ENCODE peak calls at places on chromosome 16, in eight cellular contexts. D is M059J, B is left colon, F is HS-5, Z is left kidney, L is astrocyte of the spinal cord, M is neural progenitor cell, E is adrenal gland. Q is an unnamed sample.

GRCh38 chr16:30628628-30629342 is 18.6 kb upstream of the ZNF689 start:
- DNase-seq in E (peak), Z (peak), M (peak), D (peak), F (peak), L (peak), B (peak), Q (peak)

GRCh38 chr16:54921229-54921824 is 9.3 kb upstream of the IRX5 start:
- DNase-seq in F (no peak), B (no peak), D (peak), Z (no peak), L (no peak), E (no peak), M (no peak), Q (no peak)

GRCh38 chr16:19294156-19294649 is 8.7 kb downstream of the CLEC19A start:
- DNase-seq in F (no peak), M (no peak), Z (peak), B (peak), D (no peak), L (no peak), E (peak), Q (peak)

GRCh38 chr16:19410435-19411153 is 7.1 kb upstream of the TMC5 start:
- DNase-seq in B (peak), M (peak), F (no peak), Z (peak), L (no peak), E (peak), D (peak), Q (no peak)

GRCh38 chr16:24273511-24273910 is 17.4 kb downstream of the CACNG3 start:
- DNase-seq in D (peak), F (peak), M (no peak), B (no peak), E (no peak), Z (no peak), L (no peak), Q (no peak)

GRCh38 chr16:27568077-27568476 is 18.1 kb downstream of the KATNIP start:
- DNase-seq in L (no peak), Z (no peak), B (no peak), D (no peak), F (no peak), E (no peak), M (no peak), Q (no peak)

GRCh38 chr16:383326-384020 is 1.7 kb upstream of the PGAP6 start:
- DNase-seq in F (no peak), L (no peak), B (peak), Z (peak), M (peak), E (peak), D (no peak), Q (peak)

GRCh38 chr16:12083625-12084024 is 107.1 kb downstream of the SNX29 start:
- DNase-seq in L (no peak), D (no peak), Z (peak), E (no peak), B (no peak), F (no peak), M (no peak), Q (no peak)

GRCh38 chr16:11484691-11485258 is 101.9 kb downstream of the LITAF start:
- DNase-seq in F (no peak), B (no peak), E (no peak), D (peak), L (peak), M (no peak), Z (no peak), Q (no peak)

GRCh38 chr16:74862743-74863244 is 88.2 kb upstream of the FA2H start:
- DNase-seq in F (peak), M (peak), Z (peak), B (no peak), L (peak), D (peak), E (no peak), Q (no peak)

GRCh38 chr16:56915311-56916105 is 16.4 kb upstream of the HERPUD1 start:
- DNase-seq in L (peak), B (no peak), M (no peak), Z (peak), E (no peak), D (no peak), F (no peak), Q (no peak)

GRCh38 chr16:73002836-73003235 is 45.1 kb downstream of the ZFHX3 start:
- DNase-seq in L (peak), E (no peak), M (no peak), Z (no peak), D (no peak), B (no peak), F (no peak), Q (no peak)

GRCh38 chr16:49116873-49117272 is 164.8 kb downstream of the CBLN1 start:
- DNase-seq in E (no peak), F (no peak), B (no peak), L (no peak), Z (no peak), M (no peak), D (peak), Q (no peak)

GRCh38 chr16:24668481-24669001 is 60.9 kb upstream of the TNRC6A start:
- DNase-seq in Z (no peak), F (no peak), B (no peak), D (peak), L (peak), E (peak), M (no peak), Q (no peak)

GRCh38 chr16:49382916-49383315 is 9.3 kb downstream of the C16orf78 start:
- DNase-seq in L (no peak), D (no peak), Z (peak), F (no peak), M (peak), E (no peak), B (no peak), Q (no peak)

GRCh38 chr16:86714166-86714565 is 135.8 kb downstream of the FOXL1 start:
- DNase-seq in E (no peak), D (peak), L (no peak), B (no peak), M (peak), F (no peak), Z (peak), Q (no peak)

GRCh38 chr16:84820305-84820684 is 510 bp downstream of the CRISPLD2 start:
- DNase-seq in B (no peak), F (no peak), M (no peak), L (no peak), E (no peak), Z (no peak), D (no peak), Q (no peak)

GRCh38 chr16:89924925-89925307 is 1.8 kb downstream of the TUBB3 start:
- DNase-seq in F (no peak), D (no peak), B (no peak), M (no peak), Z (peak), L (no peak), E (no peak), Q (no peak)

Q was measured in heart left ventricle.